ENCODE peak calls at places on chromosomes 5 and 9, in five cellular contexts. C is posterior cingulate gyrus, K is neural crest cell, B is NCI-H146, I is MM.1S. H is an unnamed sample.

GRCh38 chr9:89670114-89670513 is 65.3 kb downstream of the GADD45G start:
- DNase-seq in C (no peak), B (no peak), K (no peak), I (no peak), H (no peak)

GRCh38 chr9:26262431-26262830 is 584.2 kb upstream of the TUSC1 start:
- DNase-seq in I (no peak), K (no peak), B (no peak), C (no peak), H (no peak)

GRCh38 chr5:53246042-53246836 is 136.7 kb upstream of the MOCS2 start:
- DNase-seq in C (no peak), I (peak), K (no peak), B (no peak), H (no peak)

GRCh38 chr5:29878599-29878998 is 1314.9 kb upstream of the CDH6 start:
- DNase-seq in B (no peak), I (no peak), C (no peak), K (no peak), H (no peak)

GRCh38 chr5:27241564-27242257 is 203.3 kb upstream of the CDH9 start:
- DNase-seq in B (no peak), C (no peak), I (peak), K (no peak), H (no peak)

GRCh38 chr5:142871880-142872200 is 101.7 kb downstream of the ARHGAP26 start:
- DNase-seq in K (no peak), I (no peak), B (no peak), C (peak), H (no peak)

GRCh38 chr9:111298831-111299603 is 31.0 kb downstream of the OR2K2 start:
- DNase-seq in B (no peak), C (no peak), K (no peak), I (peak), H (peak)

GRCh38 chr5:62326302-62326701 is 20.3 kb downstream of the KIF2A start:
- DNase-seq in C (no peak), K (no peak), B (no peak), I (no peak), H (no peak)

GRCh38 chr5:150209020-150209635 is 19.3 kb downstream of the SLC6A7 start:
- DNase-seq in K (no peak), C (peak), I (no peak), B (no peak), H (no peak)

GRCh38 chr5:132372542-132372941 is 3.0 kb downstream of the SLC22A5 start:
- DNase-seq in C (no peak), B (no peak), I (no peak), K (no peak), H (no peak)

GRCh38 chr9:129968690-129969485 is 74.1 kb downstream of the FNBP1 start:
- DNase-seq in K (no peak), B (no peak), I (no peak), C (no peak), H (no peak)

GRCh38 chr5:88653471-88653870 is 229.5 kb downstream of the MEF2C start:
- DNase-seq in B (no peak), K (no peak), I (no peak), C (no peak), H (no peak)

GRCh38 chr9:70136632-70137031 is 93.0 kb downstream of the MAMDC2 start:
- DNase-seq in I (no peak), B (no peak), C (no peak), K (no peak), H (no peak)

GRCh38 chr5:32312194-32312681 is 501 bp downstream of the MTMR12 start:
- DNase-seq in K (peak), I (peak), C (peak), B (peak), H (peak)

GRCh38 chr9:70260007-70260443 is 1.2 kb downstream of the SMC5 start:
- DNase-seq in K (no peak), B (no peak), I (no peak), C (peak), H (peak)

GRCh38 chr5:134267366-134268018 is 41.6 kb upstream of the PPP2CA start:
- DNase-seq in I (no peak), K (no peak), C (no peak), B (peak), H (no peak)

GRCh38 chr5:154309805-154310204 is 119.3 kb downstream of the GALNT10 start:
- DNase-seq in C (no peak), B (no peak), K (no peak), I (no peak), H (no peak)

GRCh38 chr5:127907907-127908306 is 175.7 kb upstream of the SLC12A2 start:
- DNase-seq in K (no peak), I (peak), C (no peak), B (no peak), H (no peak)

GRCh38 chr5:68305223-68305865 is 89.8 kb downstream of the PIK3R1 start:
- DNase-seq in C (no peak), B (no peak), K (no peak), I (no peak), H (no peak)

GRCh38 chr5:71778678-71779276 is 59.7 kb downstream of the CARTPT start:
- DNase-seq in B (peak), C (peak), K (no peak), I (peak), H (no peak)

GRCh38 chr9:131799177-131799823 is 59.4 kb upstream of the RAPGEF1 start:
- DNase-seq in B (no peak), K (peak), C (no peak), I (peak), H (no peak)

GRCh38 chr9:101005248-101005647 is 23.3 kb upstream of the PLPPR1 start:
- DNase-seq in B (no peak), C (no peak), K (no peak), I (no peak), H (no peak)

GRCh38 chr5:10702040-10702629 is 58.9 kb downstream of the DAP start:
- DNase-seq in I (no peak), K (no peak), B (no peak), C (no peak), H (no peak)

GRCh38 chr9:127949827-127950512 is 12.3 kb upstream of the DPM2 start:
- DNase-seq in I (no peak), C (no peak), K (no peak), B (no peak), H (no peak)

GRCh38 chr5:58466939-58467338 is 7.1 kb upstream of the PLK2 start:
- DNase-seq in K (no peak), C (no peak), B (no peak), I (peak), H (no peak)

GRCh38 chr9:24245988-24246387 is 299.7 kb downstream of the IZUMO3 start:
- DNase-seq in C (no peak), B (no peak), I (peak), K (no peak), H (no peak)

GRCh38 chr5:138752951-138753793 is at the start of gene CTNNA1:
- DNase-seq in C (peak), I (peak), K (peak), B (peak), H (peak)

GRCh38 chr9:117720555-117720954 is 16.4 kb downstream of the TLR4 start:
- DNase-seq in C (no peak), K (no peak), B (no peak), I (no peak), H (no peak)

GRCh38 chr9:112271466-112272098 is 61.8 kb downstream of the PTBP3 start:
- DNase-seq in C (no peak), I (no peak), B (peak), K (no peak), H (no peak)

GRCh38 chr9:127684576-127684975 is 22.2 kb upstream of the CFAP157 start:
- DNase-seq in K (no peak), C (no peak), I (no peak), B (no peak), H (no peak)

GRCh38 chr5:67542489-67542888 is 345.9 kb upstream of the CD180 start:
- DNase-seq in K (no peak), B (no peak), I (no peak), C (no peak), H (no peak)

GRCh38 chr9:88804289-88804596 is 187.0 kb upstream of the S1PR3 start:
- DNase-seq in K (no peak), I (no peak), C (no peak), B (no peak), H (no peak)